ENCODE peak calls at places on chromosomes 5 and 9, in seven cellular contexts. R, G, X, Q, Y, J and O are unnamed samples.

GRCh38 chr5:33180900-33181299 is 259.9 kb upstream of the TARS1 start:
- DNase-seq in Q (no peak), R (no peak), J (no peak), Y (no peak), G (peak), X (peak), O (peak)

GRCh38 chr9:91924090-91924489 is 25.9 kb downstream of the ROR2 start:
- DNase-seq in R (no peak), G (no peak), X (no peak), Q (no peak), Y (no peak), J (peak), O (no peak)

GRCh38 chr9:98997580-98997979 is 53.9 kb downstream of the COL15A1 start:
- DNase-seq in Y (peak), J (no peak), Q (no peak), G (peak), R (no peak), X (no peak), O (no peak)

GRCh38 chr5:157253547-157253946 is 12.4 kb upstream of the CYFIP2 start:
- DNase-seq in Q (no peak), X (peak), J (no peak), G (peak), Y (no peak), R (peak), O (peak)

GRCh38 chr5:12805165-12805698 is 901.0 kb upstream of the CTNND2 start:
- DNase-seq in R (no peak), G (no peak), Y (no peak), Q (no peak), X (no peak), J (no peak), O (no peak)

GRCh38 chr5:172156541-172156994 is 31.5 kb downstream of the STK10 start:
- DNase-seq in Y (no peak), X (no peak), R (no peak), Q (no peak), J (no peak), G (no peak), O (no peak)

GRCh38 chr5:126403156-126403555 is 20.1 kb upstream of the GRAMD2B start:
- DNase-seq in R (no peak), J (no peak), Y (no peak), G (no peak), X (no peak), Q (no peak), O (no peak)

GRCh38 chr5:108655750-108656450 is 91.8 kb upstream of the FER start:
- DNase-seq in J (no peak), Q (no peak), X (no peak), R (no peak), G (peak), Y (no peak), O (no peak)

GRCh38 chr5:35124932-35125331 is 77.2 kb upstream of the AGXT2 start:
- DNase-seq in G (no peak), Q (no peak), J (no peak), R (no peak), Y (no peak), X (no peak), O (no peak)

GRCh38 chr5:72596956-72597355 is 89.7 kb upstream of the ZNF366 start:
- DNase-seq in X (no peak), G (no peak), Y (no peak), Q (no peak), R (no peak), J (no peak), O (peak)

GRCh38 chr5:142789206-142789605 is 19.0 kb downstream of the ARHGAP26 start:
- DNase-seq in G (no peak), J (no peak), Y (no peak), X (no peak), R (no peak), Q (no peak), O (no peak)

GRCh38 chr5:86880785-86881492 is 263.2 kb downstream of the COX7C start:
- DNase-seq in X (peak), R (no peak), J (no peak), Q (no peak), Y (no peak), G (peak), O (peak)

GRCh38 chr5:169443249-169443784 is 140.3 kb upstream of the SPDL1 start:
- DNase-seq in Y (no peak), Q (no peak), R (no peak), G (no peak), X (no peak), J (no peak), O (no peak)

GRCh38 chr5:102811962-102812361 is 56.9 kb downstream of the PAM start:
- DNase-seq in X (no peak), Q (no peak), R (no peak), G (peak), Y (no peak), J (no peak), O (no peak)

GRCh38 chr9:928363-929042 is 48.0 kb upstream of the DMRT3 start:
- DNase-seq in G (no peak), Q (no peak), R (no peak), Y (no peak), X (peak), J (no peak), O (peak)

GRCh38 chr5:7991125-7991821 is 122.3 kb downstream of the MTRR start:
- DNase-seq in X (no peak), R (no peak), Q (no peak), J (no peak), G (no peak), Y (no peak), O (peak)

GRCh38 chr5:57113486-57113885 is 60.4 kb upstream of the GPBP1 start:
- DNase-seq in R (no peak), Q (no peak), X (no peak), G (no peak), J (no peak), Y (no peak), O (no peak)

GRCh38 chr5:115844321-115844817 is 2.6 kb downstream of the AP3S1 start:
- DNase-seq in J (no peak), Q (no peak), G (no peak), Y (no peak), X (no peak), R (no peak), O (no peak)

GRCh38 chr5:54742417-54742889 is 224.9 kb downstream of the SNX18 start:
- DNase-seq in R (no peak), Y (no peak), X (no peak), G (peak), J (no peak), Q (no peak), O (peak)

GRCh38 chr5:170357853-170358497 is 31.2 kb downstream of the KCNMB1 start:
- DNase-seq in Y (peak), Q (no peak), J (peak), X (peak), R (peak), G (no peak), O (peak)

GRCh38 chr5:191036-191948 is at the start of gene LRRC14B:
- DNase-seq in X (no peak), Q (peak), J (no peak), Y (peak), R (no peak), G (no peak), O (peak)

GRCh38 chr5:65451436-65451835 is 30.3 kb downstream of the ADAMTS6 start:
- DNase-seq in J (no peak), R (no peak), G (no peak), X (no peak), Y (no peak), Q (no peak), O (no peak)

GRCh38 chr9:135299651-135300345 is 179.8 kb upstream of the PPP1R26 start:
- DNase-seq in R (no peak), J (peak), X (no peak), Q (no peak), G (no peak), Y (no peak), O (no peak)

GRCh38 chr5:145780961-145781360 is 54.2 kb downstream of the PRELID2 start:
- DNase-seq in X (no peak), R (no peak), Q (no peak), J (no peak), G (no peak), Y (no peak), O (no peak)

GRCh38 chr5:20276959-20277263 is 288.9 kb upstream of the CDH18 start:
- DNase-seq in Q (no peak), Y (no peak), J (no peak), G (no peak), R (no peak), X (no peak), O (no peak)

GRCh38 chr9:4828776-4829175 is 36.0 kb downstream of the RCL1 start:
- DNase-seq in J (no peak), Q (no peak), R (no peak), X (no peak), Y (no peak), G (peak), O (peak)

GRCh38 chr5:1763548-1763911 is 36.1 kb downstream of the MRPL36 start:
- DNase-seq in Q (peak), R (peak), X (peak), J (peak), G (peak), Y (peak), O (peak)

GRCh38 chr5:1827410-1828397 is 26.5 kb downstream of the NDUFS6 start:
- DNase-seq in R (no peak), Q (peak), G (no peak), J (no peak), X (no peak), Y (no peak), O (peak)

GRCh38 chr5:139658501-139658927 is 10.4 kb downstream of the CXXC5 start:
- DNase-seq in G (peak), X (peak), R (no peak), J (no peak), Q (no peak), Y (no peak), O (no peak)

GRCh38 chr5:139636207-139636792 is 11.8 kb upstream of the CXXC5 start:
- DNase-seq in Y (no peak), R (no peak), J (peak), G (no peak), Q (no peak), X (no peak), O (peak)

GRCh38 chr5:108786806-108787483 is 39.2 kb downstream of the FER start:
- DNase-seq in Y (no peak), G (no peak), R (no peak), X (no peak), J (no peak), Q (no peak), O (no peak)

DNA sequence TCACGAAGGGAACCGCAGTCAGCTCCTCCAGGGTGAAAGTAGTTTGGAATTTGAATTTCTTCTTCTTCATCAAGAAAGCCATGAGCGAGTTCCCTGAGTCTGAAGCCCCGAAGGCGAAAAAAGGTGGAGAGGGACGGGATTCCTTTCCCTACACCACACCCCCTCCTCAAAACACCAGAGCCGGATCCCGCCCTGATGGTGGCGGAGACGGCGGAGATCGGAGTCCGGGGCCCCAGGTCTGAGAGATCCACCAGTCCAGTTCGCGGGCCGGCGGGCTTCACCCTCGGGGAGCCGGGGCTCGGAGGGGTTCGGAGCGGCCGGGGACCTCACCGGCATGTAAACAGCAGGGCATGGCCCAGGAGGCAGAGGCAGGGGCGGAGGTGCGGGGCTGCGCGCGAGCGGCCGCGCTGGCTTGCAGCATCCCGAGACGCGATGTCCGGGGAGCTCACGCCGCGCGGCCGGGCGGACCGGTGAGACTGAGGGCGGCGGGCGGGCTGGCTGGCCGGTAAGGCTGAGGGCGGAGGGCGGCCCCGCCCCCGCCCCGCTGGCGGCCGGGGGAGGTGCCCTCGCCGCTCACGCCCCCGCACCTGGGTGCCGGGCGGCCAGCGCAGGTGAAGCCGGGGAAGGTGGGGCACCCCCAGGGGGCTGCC is 608 bp downstream of the EEIG1 start:
- DNase-seq in X (peak), G (no peak), J (no peak), Q (peak), R (no peak), Y (peak), O (peak)
- TF ChIP-seq POLR2A in X (no peak), G (no peak), J (no peak), Q (peak), R (no peak), Y (no peak), O (no peak)

DNA sequence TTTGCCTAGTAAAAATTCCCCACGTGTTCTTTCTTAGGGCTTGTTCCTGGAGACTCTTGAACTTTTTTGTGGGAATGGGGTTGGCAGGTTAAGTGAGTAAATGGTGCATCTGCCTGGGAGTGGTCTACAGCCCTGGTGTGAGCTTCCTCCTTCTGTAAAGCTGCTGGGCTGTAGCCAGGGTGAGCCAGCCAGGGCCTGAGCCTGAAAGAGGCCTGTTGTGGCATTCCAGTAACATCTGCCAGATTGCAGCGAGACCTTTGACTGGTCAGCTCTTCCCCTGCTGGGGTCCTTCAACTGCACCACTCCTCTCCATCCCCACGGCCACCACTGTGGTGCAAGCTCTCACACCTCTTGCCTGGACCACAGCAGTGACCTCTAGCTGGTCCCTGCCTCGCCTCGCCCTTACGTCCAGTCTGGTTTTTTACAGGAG is 47.5 kb downstream of the SLC22A5 start:
- DNase-seq in Q (no peak), Y (peak), X (peak), G (no peak), J (no peak), R (no peak), O (no peak)
- TF ChIP-seq POLR2A in Q (no peak), Y (no peak), X (no peak), G (no peak), J (no peak), R (no peak), O (no peak)

DNA sequence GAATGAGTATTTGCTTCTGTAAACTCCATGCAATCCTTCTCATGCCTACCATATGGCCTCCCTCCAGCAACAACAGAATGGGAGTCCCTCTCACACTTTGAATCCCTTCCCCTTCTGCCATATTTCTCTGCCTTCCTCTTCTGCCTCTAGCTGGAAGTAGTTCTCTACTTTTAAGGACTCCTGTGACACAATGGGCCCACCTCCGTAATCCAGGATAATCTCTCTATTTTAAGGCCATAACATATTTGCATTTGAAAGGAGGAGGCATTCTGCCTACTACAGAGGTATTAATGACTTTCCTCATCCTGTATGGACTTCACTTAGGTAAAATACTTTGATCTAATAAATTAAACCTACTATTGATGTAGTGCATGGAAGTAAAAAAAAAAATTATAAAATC is 155.4 kb upstream of the ITGA1 start:
- DNase-seq in R (no peak), Y (no peak), J (no peak), Q (no peak), X (no peak), G (no peak), O (no peak)
- TF ChIP-seq POLR2A in R (no peak), Y (no peak), J (no peak), Q (no peak), X (no peak), G (no peak), O (no peak)

DNA sequence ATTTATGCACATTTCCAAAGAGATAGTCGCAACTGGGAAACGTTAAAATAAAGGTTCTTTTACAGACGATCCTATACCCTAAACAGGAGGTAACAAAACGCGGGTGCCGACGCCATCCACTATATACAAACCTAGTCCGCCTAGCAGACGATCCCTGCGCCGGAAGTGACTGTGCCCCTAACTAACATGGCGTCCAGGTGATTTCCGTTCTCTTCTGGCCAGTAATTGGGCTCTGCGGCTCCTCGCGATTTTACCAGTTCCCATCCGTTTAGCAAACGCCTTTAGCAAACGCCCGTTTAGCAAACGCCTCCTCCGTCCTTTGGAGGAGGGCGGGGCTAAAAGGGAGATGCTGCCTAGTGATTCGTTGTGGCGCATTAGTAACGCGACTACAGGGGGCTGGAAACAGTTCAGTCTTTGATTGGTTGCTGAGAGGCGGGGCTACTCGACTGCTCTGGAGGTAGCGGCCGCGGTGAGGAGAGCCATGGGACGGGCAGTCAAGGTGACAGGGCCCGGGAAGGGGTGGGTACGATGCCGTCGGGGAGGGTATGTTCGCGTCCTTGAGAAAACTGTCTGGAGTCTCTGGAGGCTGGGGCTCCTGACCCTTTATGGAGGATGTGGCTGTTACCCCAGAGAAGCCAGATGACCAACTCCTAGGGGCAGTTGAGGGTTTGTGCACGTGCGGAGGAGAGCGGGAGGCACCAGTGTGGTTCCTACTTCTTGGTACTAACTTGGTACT is at the start of gene LYRM7:
- DNase-seq in Y (peak), Q (peak), X (peak), G (peak), R (peak), J (peak), O (peak)
- TF ChIP-seq POLR2A in Y (peak), Q (peak), X (peak), G (peak), R (peak), J (no peak), O (peak)